ENCODE peak calls at places on chromosomes 6 and 20, in seven cellular contexts. S is Peyer's patch, V is suprapubic skin, Z is body of pancreas, R is Caco-2, T is cardiac fibroblast, K is fibroblast of mammary gland. N is an unnamed sample.

GRCh38 chr6:81304486-81304885 is 448.0 kb downstream of the TENT5A start:
- DNase-seq in T (peak; percentile 48), Z (no peak), S (no peak), V (no peak), R (no peak), K (peak; percentile 22), N (no peak)

GRCh38 chr6:158684311-158684710 is 34.5 kb downstream of the SYTL3 start:
- DNase-seq in R (no peak), S (no peak), V (no peak), T (no peak), K (no peak), Z (no peak), N (no peak)

GRCh38 chr20:37452236-37452635 is 68.8 kb upstream of the NNAT start:
- DNase-seq in R (peak; percentile 30), Z (no peak), V (no peak), K (no peak), S (no peak), T (no peak), N (no peak)

GRCh38 chr20:61953037-61953788 is 112.5 kb downstream of the TAF4 start:
- DNase-seq in Z (peak; percentile 4), R (peak; percentile 40), V (no peak), S (no peak), K (no peak), T (no peak), N (no peak)

GRCh38 chr6:11042025-11042749 is 1.9 kb downstream of the ELOVL2 start:
- DNase-seq in S (no peak), V (no peak), Z (no peak), R (no peak), K (no peak), T (no peak), N (no peak)

GRCh38 chr6:119170427-119171407 is 92.3 kb upstream of the FAM184A start:
- DNase-seq in Z (no peak), V (no peak), T (peak; percentile 7), K (peak; percentile 41), R (no peak), S (no peak), N (no peak)

GRCh38 chr20:22385602-22386299 is 198.6 kb downstream of the FOXA2 start:
- DNase-seq in Z (peak; percentile 39), V (no peak), S (no peak), R (no peak), K (no peak), T (no peak), N (no peak)

GRCh38 chr6:142361765-142362540 is 60.1 kb downstream of the ADGRG6 start:
- DNase-seq in R (peak; percentile 63), S (no peak), T (peak; percentile 86), K (peak; percentile 78), V (no peak), Z (no peak), N (peak; percentile 83)

GRCh38 chr6:113432729-113433505 is 424.2 kb upstream of the MARCKS start:
- DNase-seq in Z (no peak), R (no peak), S (no peak), V (no peak), K (peak; percentile 37), T (peak; percentile 8), N (no peak)

GRCh38 chr6:31822038-31822821 is 5.3 kb upstream of the HSPA1B start:
- DNase-seq in S (peak; percentile 68), T (peak; percentile 91), Z (peak; percentile 94), K (peak; percentile 85), R (peak; percentile 89), V (peak; percentile 93), N (peak; percentile 48)

GRCh38 chr6:11911535-11911934 is 100.6 kb upstream of the HIVEP1 start:
- DNase-seq in K (no peak), R (no peak), Z (no peak), T (peak; percentile 18), S (no peak), V (no peak), N (no peak)

GRCh38 chr6:119129148-119129967 is 50.9 kb upstream of the FAM184A start:
- DNase-seq in S (no peak), T (peak; percentile 85), V (no peak), K (peak; percentile 81), R (no peak), Z (no peak), N (no peak)

GRCh38 chr20:6709865-6710595 is 57.5 kb upstream of the BMP2 start:
- DNase-seq in K (no peak), R (peak; percentile 80), T (no peak), V (no peak), S (no peak), Z (no peak), N (no peak)

GRCh38 chr6:72931325-72931903 is 293.9 kb downstream of the KHDC1L start:
- DNase-seq in R (no peak), T (no peak), S (no peak), K (no peak), Z (no peak), V (no peak), N (no peak)

GRCh38 chr6:11514672-11515071 is 22.9 kb upstream of the TMEM170B start:
- DNase-seq in R (no peak), K (no peak), S (no peak), T (no peak), Z (no peak), V (no peak), N (no peak)

GRCh38 chr6:21594427-21595264 is 1.1 kb downstream of the SOX4 start:
- DNase-seq in T (peak; percentile 70), S (peak; percentile 23), Z (peak; percentile 65), V (peak; percentile 68), R (no peak), K (peak; percentile 66), N (no peak)

GRCh38 chr6:128508588-128509296 is 11.7 kb downstream of the PTPRK start:
- DNase-seq in V (no peak), T (peak; percentile 98), R (peak; percentile 41), S (no peak), K (peak; percentile 96), Z (no peak), N (peak; percentile 67)

DNA sequence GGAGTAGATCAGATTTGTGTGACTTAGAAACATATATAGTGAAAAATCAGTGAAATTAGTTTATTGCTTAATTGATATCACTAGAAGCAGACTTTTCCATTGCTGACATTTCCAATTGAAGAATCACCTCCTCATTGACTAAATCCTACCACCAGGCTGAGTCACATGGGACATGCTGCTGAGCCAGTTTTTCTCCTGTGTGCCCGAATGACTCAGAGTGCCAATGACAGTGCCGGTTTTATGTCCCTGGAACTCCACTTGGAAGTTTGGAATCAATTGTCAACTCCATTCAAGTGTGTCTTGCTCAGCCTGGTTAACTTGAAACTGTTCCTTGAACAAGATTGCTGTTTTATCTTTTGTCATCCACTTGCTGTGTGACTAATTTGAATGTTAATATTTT is 316.1 kb upstream of the PRDM1 start:
- DNase-seq in R (no peak), Z (no peak), S (no peak), V (no peak), K (peak; percentile 72), T (peak; percentile 38), N (no peak)
- TF ChIP-seq CTCF in R (no peak), Z (no peak), S (no peak), V (no peak), K (peak; percentile 3), T (no peak), N (no peak)

GRCh38 chr6:42260972-42261371 is 43.3 kb upstream of the MRPS10 start:
- DNase-seq in R (no peak), Z (no peak), K (peak; percentile 36), V (no peak), T (peak; percentile 25), S (no peak), N (no peak)
- H3K4me3 ChIP-seq in R (no peak overlapping the region), Z (no peak overlapping the region), K (no peak overlapping the region), V (peak overlapping the region; percentile 13), T (no peak overlapping the region), S (no peak overlapping the region), N (no peak overlapping the region)

DNA sequence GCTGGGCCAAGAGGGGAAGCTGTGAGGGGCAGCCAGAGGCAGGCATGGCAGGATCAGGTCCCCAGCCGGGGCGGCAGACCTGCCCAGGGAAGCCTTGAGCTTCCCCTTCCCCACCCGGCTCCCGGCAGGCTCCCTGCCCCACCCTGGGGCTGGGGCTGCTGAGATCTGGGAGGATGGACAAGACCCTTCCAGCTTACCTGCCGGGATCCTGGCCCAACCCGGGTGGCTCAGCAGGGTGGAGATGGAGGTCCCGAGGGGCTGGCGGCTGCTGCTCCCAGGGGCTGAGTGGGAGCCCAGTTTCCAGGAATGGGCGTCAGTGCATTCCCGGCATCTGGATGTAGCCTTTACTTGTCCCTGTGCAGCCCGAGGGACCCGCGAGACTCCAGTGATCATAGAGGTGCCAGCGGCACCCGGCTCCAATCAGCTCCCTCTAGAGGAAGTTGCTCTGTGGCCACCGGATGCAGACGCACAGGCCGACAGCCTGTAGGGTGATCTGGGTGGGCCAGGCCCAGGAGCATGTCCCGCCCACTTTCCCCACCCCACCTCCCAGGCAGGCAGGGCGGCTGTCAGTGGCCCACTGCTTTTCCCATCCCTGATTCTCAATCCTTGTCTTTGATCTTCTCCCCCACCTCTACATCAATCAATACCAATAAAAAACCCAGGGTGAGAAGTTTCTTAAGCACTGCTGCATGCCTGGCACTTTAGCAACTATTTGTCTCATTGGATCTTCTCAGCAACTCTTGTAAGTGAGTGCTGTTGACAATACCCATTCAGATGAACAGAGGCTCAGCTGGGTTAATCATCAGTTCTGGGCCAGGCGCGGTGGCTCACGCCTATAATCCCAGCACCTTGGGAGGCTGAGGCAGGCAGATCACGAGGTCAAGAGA is at the start of gene BAK1:
- DNase-seq in V (peak; percentile 95), Z (peak; percentile 92), R (peak; percentile 92), S (peak; percentile 94), T (peak; percentile 88), K (peak; percentile 85), N (peak; percentile 57)
- TF ChIP-seq CTCF in V (no peak), Z (peak; percentile 52), R (peak; percentile 72), S (no peak), T (peak; percentile 45), K (peak; percentile 40), N (peak; percentile 58)

GRCh38 chr6:53793318-53793975 is 1.4 kb upstream of the LRRC1 start:
- DNase-seq in K (peak; percentile 41), Z (peak; percentile 73), S (peak; percentile 77), V (peak; percentile 66), R (peak; percentile 90), T (peak; percentile 55), N (no peak)

GRCh38 chr6:53790886-53791285 is 3.9 kb upstream of the LRRC1 start:
- DNase-seq in S (no peak), K (no peak), R (no peak), T (peak; percentile 25), Z (no peak), V (no peak), N (no peak)

GRCh38 chr6:53792973-53793317 is 1.9 kb upstream of the LRRC1 start:
- DNase-seq in S (no peak), R (no peak), K (no peak), Z (no peak), T (no peak), V (no peak), N (no peak)

GRCh38 chr6:53794073-53794719 is 609 bp upstream of the LRRC1 start:
- DNase-seq in S (peak; percentile 62), R (peak; percentile 67), Z (peak; percentile 67), K (peak; percentile 75), T (peak; percentile 87), V (peak; percentile 71), N (peak; percentile 76)

DNA sequence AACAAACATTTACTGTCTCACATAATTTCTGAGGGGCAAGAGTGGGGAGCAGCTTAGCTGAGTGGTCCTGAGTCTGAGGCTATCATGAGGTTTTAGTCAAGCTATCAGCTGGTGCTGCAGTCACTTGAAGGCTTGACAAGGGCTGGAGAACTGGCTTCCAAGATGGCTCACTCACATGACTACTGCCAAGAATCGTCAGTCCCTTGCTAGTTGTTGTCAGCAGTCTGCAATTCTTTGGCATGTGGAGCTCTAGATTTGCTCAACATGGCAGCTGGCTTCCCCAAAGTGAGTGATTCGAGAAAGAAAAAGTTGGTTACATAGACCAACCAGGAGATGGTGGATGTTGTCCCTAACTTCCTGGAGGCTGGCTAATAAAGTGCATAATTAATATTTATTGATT is 2.8 kb upstream of the LRRC1 start:
- DNase-seq in T (peak; percentile 23), Z (no peak), R (peak; percentile 57), V (no peak), S (no peak), K (peak; percentile 23), N (no peak)
- H3K4me3 ChIP-seq in T (no peak overlapping the region), Z (no peak overlapping the region), R (peak overlapping the region; percentile 82), V (no peak overlapping the region), S (no peak overlapping the region), K (no peak overlapping the region), N (no peak overlapping the region)

N was measured in AG09309.